ENCODE peak calls at places on chromosomes 2 and 18, in five cellular contexts. L is gastrocnemius medialis, H is adipocyte, N is MM.1S, R is heart right ventricle. X is an unnamed sample. For H3K36me3 and H3K4me1, the result is how much of the 10 kb centered on the place peaks cover.

GRCh38 chr18:73880387-73880786 is 267.2 kb downstream of the FBXO15 start:
- DNase-seq in R (no peak), L (no peak), H (no peak), N (no peak), X (no peak)

GRCh38 chr18:36135264-36135663 is 5.6 kb downstream of the ELP2 start:
- DNase-seq in R (no peak), L (no peak), N (no peak), H (no peak), X (no peak)

GRCh38 chr2:29628882-29629281 is 292.5 kb downstream of the ALK start:
- DNase-seq in R (peak), L (no peak), N (no peak), H (no peak), X (no peak)

GRCh38 chr2:35790292-35790691 is 565.3 kb upstream of the CRIM1 start:
- DNase-seq in N (no peak), R (no peak), H (no peak), L (no peak), X (peak)

GRCh38 chr2:51734115-51734514 is 702.2 kb upstream of the NRXN1 start:
- DNase-seq in L (no peak), H (peak), N (no peak), R (no peak), X (no peak)

GRCh38 chr2:74880054-74880728 is 46.3 kb downstream of the HK2 start:
- DNase-seq in L (no peak), N (no peak), H (no peak), R (no peak), X (no peak)

GRCh38 chr2:101223814-101224231 is 28.9 kb upstream of the CNOT11 start:
- DNase-seq in L (no peak), H (peak), R (no peak), N (peak), X (no peak)

GRCh38 chr18:76750886-76751537 is 71.3 kb upstream of the ZNF236 start:
- DNase-seq in H (no peak), R (no peak), N (no peak), L (no peak), X (no peak)

GRCh38 chr2:189574793-189575475 is 5.7 kb downstream of the SLC40A1 start:
- DNase-seq in L (no peak), R (no peak), N (no peak), H (no peak), X (no peak)

GRCh38 chr2:3421053-3421452 is 41.6 kb downstream of the TRAPPC12 start:
- DNase-seq in H (no peak), N (no peak), R (no peak), L (no peak), X (no peak)

GRCh38 chr2:203871371-203871983 is 3.9 kb downstream of the CTLA4 start:
- DNase-seq in N (peak), H (no peak), L (no peak), R (no peak), X (no peak)

GRCh38 chr18:13233746-13234527 is 15.4 kb downstream of the LDLRAD4 start:
- DNase-seq in N (no peak), L (no peak), H (no peak), R (no peak), X (no peak)

GRCh38 chr2:181239400-181239799 is 217.8 kb upstream of the ITGA4 start:
- DNase-seq in L (no peak), R (no peak), H (no peak), N (no peak), X (no peak)

GRCh38 chr2:21668078-21668710 is 544.4 kb downstream of the TDRD15 start:
- DNase-seq in N (no peak), L (no peak), H (no peak), R (no peak), X (no peak)

GRCh38 chr2:197236159-197236558 is 74.4 kb downstream of the ANKRD44 start:
- DNase-seq in R (no peak), N (no peak), H (no peak), L (no peak), X (no peak)

GRCh38 chr2:169131587-169132512 is 62.5 kb downstream of the DHRS9 start:
- DNase-seq in R (no peak), N (peak), L (no peak), H (peak), X (peak)

GRCh38 chr2:108220942-108221541 is 18.7 kb upstream of the SULT1C3 start:
- DNase-seq in L (no peak), R (no peak), H (no peak), N (no peak), X (no peak)

GRCh38 chr2:102664439-102665042 is 45.2 kb downstream of the SLC9A2 start:
- DNase-seq in N (no peak), H (peak), R (no peak), L (no peak), X (peak)

GRCh38 chr2:181682795-181683517 is 2.6 kb upstream of the NEUROD1 start:
- DNase-seq in R (no peak), H (no peak), N (no peak), L (no peak), X (no peak)

GRCh38 chr2:173749315-173749714 is 215.9 kb downstream of the SP3 start:
- DNase-seq in H (peak), R (no peak), L (no peak), N (no peak), X (no peak)

GRCh38 chr2:207482630-207483029 is 47.1 kb upstream of the CREB1 start:
- DNase-seq in N (no peak), R (no peak), H (peak), L (no peak), X (no peak)

GRCh38 chr18:9737814-9738160 is 29.7 kb downstream of the RAB31 start:
- DNase-seq in H (no peak), R (no peak), N (no peak), L (no peak), X (no peak)

GRCh38 chr18:77249583-77250500 is at the start of gene GALR1:
- DNase-seq in R (no peak), L (no peak), N (no peak), H (no peak), X (no peak)

GRCh38 chr2:207711750-207712487 is 479 bp downstream of the CCNYL1 start:
- DNase-seq in L (peak), N (peak), H (peak), R (peak), X (no peak)

GRCh38 chr18:76564117-76564516 is 69.1 kb upstream of the ZNF516 start:
- DNase-seq in N (no peak), L (no peak), H (peak), R (no peak), X (peak)

GRCh38 chr2:8312861-8313768 is 368.7 kb upstream of the ID2 start:
- DNase-seq in R (no peak), L (no peak), N (peak), H (peak), X (no peak)

GRCh38 chr2:134946073-134946472 is 27.5 kb downstream of the CCNT2 start:
- DNase-seq in N (no peak), R (no peak), L (no peak), H (no peak), X (no peak)
- H3K36me3 ChIP-seq in N (under half), R (under half), L (under half), H (half or more), X (under half)

GRCh38 chr18:26710460-26711096 is 154.9 kb downstream of the AQP4 start:
- DNase-seq in R (no peak), L (no peak), H (no peak), N (peak), X (no peak)

GRCh38 chr18:26708814-26709717 is 156.4 kb downstream of the AQP4 start:
- DNase-seq in N (no peak), H (no peak), L (no peak), R (no peak), X (no peak)

GRCh38 chr18:26711806-26712205 is 153.7 kb downstream of the AQP4 start:
- DNase-seq in N (no peak), H (no peak), R (no peak), L (no peak), X (no peak)

GRCh38 chr18:26706796-26707406 is 158.5 kb upstream of the KCTD1 start:
- DNase-seq in N (no peak), H (no peak), L (no peak), R (no peak), X (no peak)

GRCh38 chr18:26709897-26710296 is 155.6 kb downstream of the AQP4 start:
- DNase-seq in L (no peak), N (no peak), H (no peak), R (no peak), X (no peak)
- H3K4me1 ChIP-seq in L (under half), N (under half), H (under half), R (under half), X (under half)

GRCh38 chr2:85548608-85548900 is 9.6 kb downstream of the MAT2A start:
- DNase-seq in H (no peak), N (no peak), R (no peak), L (no peak), X (no peak)

GRCh38 chr2:85549826-85550225 is 10.9 kb downstream of the MAT2A start:
- DNase-seq in L (no peak), R (no peak), H (peak), N (no peak), X (no peak)

GRCh38 chr2:85547089-85547858 is 8.3 kb downstream of the MAT2A start:
- DNase-seq in R (no peak), H (no peak), N (no peak), L (no peak), X (no peak)

GRCh38 chr2:85549095-85549494 is 10.1 kb downstream of the MAT2A start:
- DNase-seq in R (no peak), L (no peak), H (no peak), N (no peak), X (no peak)

DNA sequence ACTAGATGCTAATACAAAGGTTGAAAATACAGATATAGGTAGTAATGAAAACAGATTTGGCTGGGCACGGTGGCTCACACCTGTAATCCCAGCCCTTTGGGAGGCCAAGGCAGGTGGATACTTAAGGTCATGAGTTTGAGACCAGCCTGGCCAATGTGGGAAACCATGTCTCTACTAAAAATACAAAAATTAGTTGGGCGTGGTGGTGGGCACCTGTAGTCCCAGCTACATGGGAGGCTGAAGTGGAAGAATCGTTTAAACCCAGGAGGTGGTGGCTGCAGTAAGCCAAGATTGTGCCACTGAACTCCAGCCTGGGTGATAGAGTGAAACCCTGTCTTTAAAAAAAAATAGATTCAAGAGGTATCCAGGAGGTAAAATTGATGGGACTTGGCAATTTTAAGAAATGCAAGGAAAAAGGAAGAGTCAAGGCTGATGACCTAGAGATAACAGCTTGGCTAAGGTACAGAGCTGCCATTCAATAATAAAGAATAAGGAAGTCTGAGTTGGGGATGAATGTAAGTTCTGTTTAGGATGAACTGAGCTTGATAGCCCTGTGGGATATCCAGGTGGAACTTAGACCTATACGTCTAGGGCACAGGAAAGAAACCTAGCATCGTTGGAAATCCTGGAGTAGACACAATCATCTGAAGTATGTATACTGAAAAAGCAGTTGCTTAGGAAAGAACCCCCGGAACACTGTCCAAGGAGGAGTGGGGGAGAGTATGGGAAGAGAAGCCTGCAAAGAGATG is 9.1 kb downstream of the MAT2A start:
- DNase-seq in R (no peak), N (no peak), H (no peak), L (no peak), X (no peak)
- H3K36me3 ChIP-seq in R (under half), N (under half), H (half or more), L (under half), X (under half)

GRCh38 chr2:237744270-237744612 is 54.3 kb upstream of the RBM44 start:
- DNase-seq in R (no peak), N (no peak), H (no peak), L (no peak), X (no peak)
- H3K4me1 ChIP-seq in R (half or more), N (under half), H (under half), L (half or more), X (under half)

DNA sequence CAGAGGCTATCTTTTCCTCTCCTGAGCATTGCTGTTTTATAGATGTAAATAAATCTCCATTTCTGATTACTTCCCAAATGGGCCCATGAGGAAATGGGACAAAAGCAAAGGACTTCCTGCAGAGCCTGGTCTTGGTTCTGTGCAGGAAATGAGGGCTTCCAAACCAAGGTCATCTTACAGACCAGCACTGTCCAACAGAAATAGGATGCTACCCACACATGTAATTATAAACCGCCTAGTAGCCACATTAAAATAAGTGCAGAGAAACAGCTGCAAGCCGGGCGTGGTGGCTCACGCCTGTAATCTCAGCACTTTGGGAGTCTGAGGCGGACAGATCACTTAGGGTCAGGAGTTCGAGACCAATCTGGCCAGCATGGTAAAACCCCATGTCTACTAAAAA is 6.2 kb downstream of the TTL start:
- DNase-seq in R (no peak), N (no peak), H (no peak), L (no peak), X (no peak)
- H3K36me3 ChIP-seq in R (under half), N (under half), H (under half), L (under half), X (under half)

GRCh38 chr2:233492738-233493137 is 73.8 kb downstream of the USP40 start:
- DNase-seq in R (no peak), L (no peak), H (no peak), N (no peak), X (peak)
- H3K4me1 ChIP-seq in R (under half), L (under half), H (under half), N (under half), X (half or more)

GRCh38 chr18:79450289-79450920 is 54.7 kb downstream of the NFATC1 start:
- DNase-seq in L (no peak), N (no peak), H (no peak), R (no peak), X (no peak)
- H3K36me3 ChIP-seq in L (under half), N (under half), H (under half), R (under half), X (under half)

X was measured in keratinocyte.